ENCODE peak calls at places on chromosome 2, in ten cellular contexts. R, I, E, F, S, Y, U, N, C and T are unnamed samples.

GRCh38 chr2:190235101-190235500 is 84.5 kb downstream of the HIBCH start:
- DNase-seq in R (no peak), I (no peak), E (no peak), F (no peak), S (no peak), Y (no peak), U (peak; percentile 46), N (no peak), C (no peak), T (no peak)

GRCh38 chr2:234861841-234862735 is 89.7 kb upstream of the SH3BP4 start:
- DNase-seq in R (no peak), I (no peak), E (no peak), F (no peak), S (no peak), Y (no peak), U (peak; percentile 46), N (no peak), C (no peak), T (no peak)

GRCh38 chr2:171595896-171596295 is 73.6 kb downstream of the CYBRD1 start:
- DNase-seq in R (no peak), I (no peak), E (no peak), F (no peak), S (peak; percentile 93), Y (peak; percentile 89), U (peak; percentile 91), N (no peak), C (peak; percentile 91), T (peak; percentile 80)

GRCh38 chr2:201891676-201892075 is 85.3 kb downstream of the CDK15 start:
- DNase-seq in R (no peak), I (no peak), E (no peak), F (no peak), S (no peak), Y (no peak), U (no peak), N (no peak), C (no peak), T (peak; percentile 25)

GRCh38 chr2:160222546-160223281 is 22.6 kb upstream of the ITGB6 start:
- DNase-seq in R (no peak), I (no peak), E (no peak), F (no peak), S (no peak), Y (no peak), U (peak; percentile 56), N (no peak), C (no peak), T (peak; percentile 16)

GRCh38 chr2:108965540-108966299 is 23.3 kb downstream of the EDAR start:
- DNase-seq in R (no peak), I (peak; percentile 14), E (no peak), F (peak; percentile 20), S (no peak), Y (no peak), U (no peak), N (no peak), C (no peak), T (no peak)

GRCh38 chr2:188622898-188623297 is 331.2 kb downstream of the GULP1 start:
- DNase-seq in R (no peak), I (no peak), E (no peak), F (no peak), S (no peak), Y (no peak), U (no peak), N (no peak), C (no peak), T (no peak)

GRCh38 chr2:217223222-217223930 is 363.5 kb upstream of the TNP1 start:
- DNase-seq in R (peak; percentile 73), I (no peak), E (no peak), F (no peak), S (peak; percentile 97), Y (peak; percentile 85), U (peak; percentile 98), N (peak; percentile 25), C (peak; percentile 93), T (peak; percentile 97)

GRCh38 chr2:2890901-2891300 is 486.7 kb downstream of the EIPR1 start:
- DNase-seq in R (no peak), I (no peak), E (no peak), F (no peak), S (no peak), Y (no peak), U (no peak), N (no peak), C (no peak), T (no peak)

GRCh38 chr2:205017381-205017780 is 472.1 kb downstream of the PARD3B start:
- DNase-seq in R (no peak), I (no peak), E (no peak), F (no peak), S (no peak), Y (no peak), U (no peak), N (no peak), C (no peak), T (no peak)